ENCODE peak calls at places on chromosomes 4 and X, in eight cellular contexts. T is sigmoid colon, Z is colonic mucosa, B is left lung, H is Caco-2, M is mammary epithelial cell, S is HCT116, R is BE2C. I is an unnamed sample. For H3K9me3, the result is how much of the 10 kb centered on the place peaks cover.

GRCh38 chrX:28659269-28659668 is 72.0 kb downstream of the IL1RAPL1 start:
- DNase-seq in T (no peak), Z (peak), B (no peak), H (peak), M (no peak), S (no peak), R (peak), I (no peak)

GRCh38 chr4:65580551-65580950 is 89.7 kb downstream of the EPHA5 start:
- DNase-seq in T (no peak), Z (no peak), B (no peak), H (no peak), M (no peak), S (no peak), R (no peak), I (no peak)

GRCh38 chrX:109600114-109600710 is 24.8 kb downstream of the KCNE5 start:
- DNase-seq in T (no peak), Z (no peak), B (peak), H (no peak), M (no peak), S (no peak), R (no peak), I (no peak)

GRCh38 chr4:149223659-149224058 is 592.0 kb downstream of the IQCM start:
- DNase-seq in T (no peak), Z (no peak), B (no peak), H (no peak), M (peak), S (no peak), R (no peak), I (no peak)

GRCh38 chr4:95362906-95363578 is 185.7 kb downstream of the UNC5C start:
- DNase-seq in T (no peak), Z (peak), B (no peak), H (no peak), M (peak), S (peak), R (peak), I (no peak)

GRCh38 chr4:106160560-106160959 is 155.4 kb downstream of the TBCK start:
- DNase-seq in T (no peak), Z (no peak), B (no peak), H (no peak), M (no peak), S (no peak), R (no peak), I (no peak)

GRCh38 chr4:186808635-186809018 is 85.0 kb upstream of the FAT1 start:
- DNase-seq in T (no peak), Z (no peak), B (no peak), H (no peak), M (peak), S (peak), R (no peak), I (no peak)

GRCh38 chr4:120406960-120407359 is 340.3 kb upstream of the MAD2L1 start:
- DNase-seq in T (no peak), Z (no peak), B (no peak), H (no peak), M (no peak), S (no peak), R (no peak), I (no peak)

GRCh38 chr4:118032691-118033090 is 1.6 kb upstream of the NDST3 start:
- DNase-seq in T (no peak), Z (no peak), B (no peak), H (no peak), M (peak), S (peak), R (peak), I (no peak)

GRCh38 chr4:13597604-13598003 is 29.9 kb downstream of the BOD1L1 start:
- DNase-seq in T (no peak), Z (no peak), B (no peak), H (no peak), M (peak), S (no peak), R (no peak), I (no peak)

GRCh38 chrX:18039023-18039422 is 177.9 kb upstream of the RAI2 start:
- DNase-seq in T (no peak), Z (no peak), B (no peak), H (no peak), M (no peak), S (no peak), R (no peak), I (no peak)

GRCh38 chrX:9682861-9683260 is 82.8 kb downstream of the GPR143 start:
- DNase-seq in T (no peak), Z (no peak), B (no peak), H (no peak), M (no peak), S (no peak), R (no peak), I (no peak)

GRCh38 chr4:86653237-86653865 is 59.2 kb downstream of the PTPN13 start:
- DNase-seq in T (no peak), Z (peak), B (no peak), H (peak), M (no peak), S (peak), R (peak), I (no peak)
- TF ChIP-seq CTCF in T (no peak), Z (peak), B (no peak), H (peak), M (peak), S (peak), R (peak), I (no peak)

GRCh38 chrX:146173742-146174141 is 356.1 kb downstream of the SLITRK2 start:
- DNase-seq in T (no peak), Z (no peak), B (no peak), H (no peak), M (no peak), S (no peak), R (no peak), I (no peak)
- H3K9me3 ChIP-seq in T (under half), Z (under half), B (under half), H (under half), M (under half), S (under half), R (under half), I (under half)

GRCh38 chr4:75612306-75612705 is 18.0 kb downstream of the CDKL2 start:
- DNase-seq in T (no peak), Z (no peak), B (no peak), H (no peak), M (no peak), S (no peak), R (no peak), I (no peak)
- TF ChIP-seq CTCF in T (no peak), Z (no peak), B (no peak), H (no peak), M (no peak), S (no peak), R (no peak), I (no peak)

GRCh38 chrX:47501226-47502071 is 18.4 kb upstream of the ZNF41 start:
- DNase-seq in T (peak), Z (no peak), B (no peak), H (no peak), M (peak), S (no peak), R (no peak), I (no peak)
- H3K9me3 ChIP-seq in T (under half), Z (under half), B (under half), H (under half), M (under half), S (under half), R (under half), I (under half)

I was measured in CD4-positive, alpha-beta T cell.